ENCODE peak calls at places on chromosomes 2 and 18, in six cellular contexts. B is HepG2, Y is H1, C is GM12891, J is K562, L is GM12878. A is an unnamed sample.

GRCh38 chr18:8503287-8503686 is 106.0 kb upstream of the RAB12 start:
- DNase-seq in B (no peak), C (no peak), Y (no peak), L (no peak), J (no peak), A (no peak)

GRCh38 chr18:23306842-23307241 is 146.2 kb upstream of the RIOK3 start:
- DNase-seq in Y (no peak), L (peak; percentile 44), B (no peak), J (no peak), C (no peak), A (no peak)

GRCh38 chr2:3643371-3644245 is 14.4 kb upstream of the ALLC start:
- DNase-seq in C (no peak), B (no peak), J (no peak), L (no peak), Y (no peak), A (no peak)

GRCh38 chr2:132438650-132439030 is 22.0 kb downstream of the GPR39 start:
- DNase-seq in L (no peak), B (no peak), Y (no peak), J (no peak), C (no peak), A (no peak)

GRCh38 chr2:54329482-54330225 is 73.6 kb upstream of the TSPYL6 start:
- DNase-seq in L (no peak), C (no peak), Y (no peak), J (no peak), B (peak; percentile 44), A (no peak)

GRCh38 chr2:128624425-128624795 is 305.7 kb upstream of the HS6ST1 start:
- DNase-seq in L (no peak), J (no peak), Y (no peak), B (no peak), C (no peak), A (no peak)

GRCh38 chr18:79573921-79574491 is 105.6 kb upstream of the CTDP1 start:
- DNase-seq in J (no peak), B (no peak), L (no peak), Y (no peak), C (no peak), A (no peak)

GRCh38 chr2:241859436-241860183 is 916 bp upstream of the PDCD1 start:
- DNase-seq in J (peak; percentile 59), B (no peak), L (no peak), C (peak; percentile 88), Y (no peak), A (peak; percentile 86)

GRCh38 chr2:97734061-97734912 is 20.9 kb downstream of the ZAP70 start:
- DNase-seq in J (no peak), B (no peak), L (no peak), Y (no peak), C (no peak), A (no peak)

GRCh38 chr18:32661486-32662299 is 111.1 kb downstream of the KLHL14 start:
- DNase-seq in Y (no peak), J (no peak), C (no peak), B (no peak), L (no peak), A (no peak)

GRCh38 chr18:61901334-61901986 is 8.7 kb upstream of the RNF152 start:
- DNase-seq in J (peak; percentile 55), Y (no peak), B (peak; percentile 35), L (peak; percentile 7), C (peak; percentile 47), A (peak; percentile 45)

GRCh38 chr2:18583905-18584607 is 5.3 kb downstream of the NT5C1B start:
- DNase-seq in L (no peak), C (no peak), B (no peak), J (no peak), Y (no peak), A (no peak)

GRCh38 chr2:18580606-18581005 is 8.8 kb downstream of the NT5C1B start:
- DNase-seq in Y (no peak), J (no peak), L (no peak), B (no peak), C (no peak), A (no peak)

GRCh38 chr2:18585526-18585925 is 3.8 kb downstream of the NT5C1B start:
- DNase-seq in Y (no peak), L (no peak), B (no peak), C (no peak), J (no peak), A (no peak)

GRCh38 chr2:18588049-18588448 is 1.3 kb downstream of the NT5C1B start:
- DNase-seq in C (no peak), J (no peak), Y (no peak), B (no peak), L (no peak), A (no peak)

DNA sequence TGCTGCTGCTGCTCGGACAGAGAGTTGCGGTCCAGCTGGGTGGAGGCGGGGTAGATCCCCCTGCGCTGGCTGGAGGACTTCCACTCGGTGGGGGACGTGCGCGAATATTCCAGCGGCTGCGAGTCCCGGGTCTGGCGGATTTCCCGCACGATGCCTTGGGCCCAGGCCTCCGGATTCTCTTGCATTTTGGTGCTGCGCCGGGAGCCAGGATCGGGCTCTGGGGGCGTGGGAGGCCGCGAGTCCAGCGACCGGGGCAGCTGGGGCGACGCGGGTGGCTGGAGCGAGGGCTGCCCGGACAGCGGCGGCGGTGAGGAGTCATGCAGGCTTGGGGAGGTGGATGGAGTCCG is 4.8 kb downstream of the NT5C1B start:
- DNase-seq in B (no peak), C (no peak), Y (no peak), L (no peak), J (no peak), A (no peak)
- TF ChIP-seq TAF1 in B (no peak), C (no peak), Y (no peak), L (no peak), J (no peak), A (no peak)

GRCh38 chr18:24426073-24426397 is 435 bp upstream of the IMPACT start:
- DNase-seq in L (no peak), Y (no peak), C (no peak), B (no peak), J (no peak), A (no peak)

GRCh38 chr18:24428709-24429108 is 2.2 kb downstream of the IMPACT start:
- DNase-seq in J (no peak), B (no peak), C (no peak), L (no peak), Y (no peak), A (no peak)

GRCh38 chr18:24427484-24427883 is 1.0 kb downstream of the IMPACT start:
- DNase-seq in L (no peak), Y (no peak), J (no peak), B (no peak), C (no peak), A (no peak)

GRCh38 chr18:24429188-24429587 is 2.7 kb downstream of the IMPACT start:
- DNase-seq in Y (no peak), C (no peak), B (no peak), J (no peak), L (no peak), A (no peak)

GRCh38 chr18:24426398-24427294 is at the start of gene IMPACT:
- DNase-seq in J (peak; percentile 93), C (peak; percentile 45), Y (peak; percentile 81), B (peak; percentile 38), L (no peak), A (peak; percentile 39)
- TF ChIP-seq POLR2A in J (peak; percentile 72), C (no peak), Y (peak; percentile 98), B (peak; percentile 55), L (peak; percentile 66), A (no peak)

GRCh38 chr2:68708629-68709028 is 26.0 kb upstream of the ARHGAP25 start:
- DNase-seq in J (no peak), C (no peak), Y (no peak), L (no peak), B (no peak), A (no peak)
- TF ChIP-seq POLR2AphosphoS5 in J (no peak), C (no peak), Y (no peak), L (no peak), B (no peak), A (no peak)

DNA sequence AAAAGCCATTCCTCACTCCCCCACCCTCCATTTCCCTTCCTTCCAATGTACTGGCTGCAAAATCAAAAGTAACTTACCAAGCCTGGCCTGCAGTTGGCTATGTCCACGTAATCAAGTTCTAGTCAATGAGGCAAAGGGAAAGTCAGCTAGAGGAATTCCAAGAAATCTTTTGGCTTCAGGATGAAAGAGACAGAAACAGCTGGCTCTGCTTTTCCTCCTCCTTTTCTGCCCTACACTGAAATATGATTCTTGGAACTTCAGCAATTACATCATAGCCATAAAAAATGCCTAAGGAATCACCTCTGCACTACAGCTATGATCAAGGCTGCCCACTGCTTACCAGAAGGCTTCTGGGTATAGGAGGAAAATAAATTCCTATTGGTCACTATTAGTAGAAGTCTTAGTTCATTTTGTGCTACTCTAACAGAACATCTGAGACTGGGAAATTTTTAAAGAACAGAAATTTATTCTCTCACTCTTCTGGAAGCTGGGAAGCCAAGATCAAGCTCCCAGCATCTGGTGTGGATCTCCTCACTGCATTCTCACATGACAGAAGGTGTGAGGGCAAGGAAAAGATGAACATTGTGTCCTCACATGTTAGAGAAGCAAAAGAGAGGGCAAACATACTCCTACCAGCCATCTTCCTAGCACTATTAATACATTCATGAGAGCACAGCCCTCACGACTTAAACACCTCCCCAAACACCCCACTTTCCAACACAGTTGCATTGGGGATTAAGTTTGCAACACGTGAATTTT is 219.9 kb downstream of the TMX3 start:
- DNase-seq in J (no peak), L (no peak), C (no peak), Y (no peak), B (no peak), A (no peak)
- TF ChIP-seq TAF1 in J (no peak), L (no peak), C (no peak), Y (no peak), B (no peak), A (no peak)

DNA sequence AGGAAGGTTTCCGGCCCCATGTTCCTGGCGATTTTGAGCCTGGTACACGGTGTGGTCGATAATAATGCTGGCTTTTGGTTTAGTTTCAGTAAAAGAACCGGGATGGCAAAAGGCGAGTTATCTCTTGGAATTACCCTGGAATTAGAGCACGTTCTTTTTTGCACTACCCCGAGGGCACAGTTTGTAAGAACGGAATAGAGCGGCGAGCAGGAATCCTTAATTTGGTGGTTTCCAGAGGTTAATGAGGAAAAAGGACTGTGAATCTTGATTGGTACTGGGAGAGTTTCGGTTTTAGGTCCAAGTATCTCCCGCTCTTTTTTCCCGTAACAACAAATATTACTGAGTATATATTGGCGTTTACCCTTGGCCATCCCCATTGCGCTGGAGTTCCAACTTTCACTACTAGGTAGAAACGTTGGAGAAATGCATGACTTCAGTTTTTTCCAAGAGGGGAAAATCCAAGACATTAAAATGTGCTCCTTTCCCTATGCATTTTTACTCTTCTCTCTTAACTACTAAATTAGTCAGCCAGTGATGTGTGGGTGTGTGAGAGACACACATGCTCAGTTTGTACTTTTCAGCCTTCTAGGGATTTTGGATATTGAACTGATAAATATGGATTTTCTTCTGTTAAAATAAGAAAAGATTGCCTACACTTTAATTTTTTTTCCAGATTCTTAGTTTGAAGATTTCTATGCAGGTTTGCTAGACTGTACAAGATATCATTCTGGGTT is 160.8 kb downstream of the AGPS start:
- DNase-seq in Y (no peak), B (no peak), J (no peak), L (no peak), C (no peak), A (no peak)
- TF ChIP-seq POLR2A in Y (no peak), B (no peak), J (peak; percentile 19), L (no peak), C (no peak), A (no peak)

A was measured in GM12892.